ENCODE peak calls at places on chromosomes 3 and 15, in six cellular contexts. One of them, this sample, is unnamed.
A peak's percentile ranks its signal among the peaks of the same experiment; 100 is the strongest.

GRCh38 chr3:183764854-183765731 is 60.3 kb downstream of the MAP6D1 start:
- DNase-seq in astrocyte of the spinal cord: peak; percentile 75
- DNase-seq in IMR-90: peak; percentile 77
- DNase-seq in foreskin fibroblast: peak; percentile 42
- DNase-seq in tibial nerve: no peak
- DNase-seq in mucosa of descending colon: no peak
- DNase-seq in this sample: no peak

GRCh38 chr15:77034620-77035467 is 36.1 kb downstream of the TSPAN3 start:
- DNase-seq in astrocyte of the spinal cord: no peak
- DNase-seq in IMR-90: no peak
- DNase-seq in foreskin fibroblast: peak; percentile 39
- DNase-seq in tibial nerve: peak; percentile 11
- DNase-seq in mucosa of descending colon: peak; percentile 75
- DNase-seq in this sample: no peak

GRCh38 chr3:14336414-14337285 is 65.8 kb upstream of the SLC6A6 start:
- DNase-seq in astrocyte of the spinal cord: no peak
- DNase-seq in IMR-90: no peak
- DNase-seq in foreskin fibroblast: no peak
- DNase-seq in tibial nerve: no peak
- DNase-seq in mucosa of descending colon: peak; percentile 56
- DNase-seq in this sample: no peak

GRCh38 chr15:41730543-41730942 is 43.7 kb upstream of the MAPKBP1 start:
- DNase-seq in astrocyte of the spinal cord: no peak
- DNase-seq in IMR-90: no peak
- DNase-seq in foreskin fibroblast: no peak
- DNase-seq in tibial nerve: no peak
- DNase-seq in mucosa of descending colon: no peak
- DNase-seq in this sample: no peak

GRCh38 chr15:68817304-68818087 is 3.2 kb downstream of the ANP32A start:
- DNase-seq in astrocyte of the spinal cord: peak; percentile 60
- DNase-seq in IMR-90: peak; percentile 58
- DNase-seq in foreskin fibroblast: peak; percentile 84
- DNase-seq in tibial nerve: peak; percentile 38
- DNase-seq in mucosa of descending colon: peak; percentile 85
- DNase-seq in this sample: no peak

GRCh38 chr15:57019496-57020160 is 101.2 kb downstream of the TCF12 start:
- DNase-seq in astrocyte of the spinal cord: peak; percentile 15
- DNase-seq in IMR-90: no peak
- DNase-seq in foreskin fibroblast: peak; percentile 50
- DNase-seq in tibial nerve: no peak
- DNase-seq in mucosa of descending colon: no peak
- DNase-seq in this sample: no peak

GRCh38 chr15:84797212-84797611 is 19.9 kb upstream of the ALPK3 start:
- DNase-seq in astrocyte of the spinal cord: peak; percentile 86
- DNase-seq in IMR-90: peak; percentile 87
- DNase-seq in foreskin fibroblast: peak; percentile 81
- DNase-seq in tibial nerve: no peak
- DNase-seq in mucosa of descending colon: no peak
- DNase-seq in this sample: peak; percentile 72

GRCh38 chr15:35963316-35963715 is 417.4 kb upstream of the DPH6 start:
- DNase-seq in astrocyte of the spinal cord: no peak
- DNase-seq in IMR-90: no peak
- DNase-seq in foreskin fibroblast: no peak
- DNase-seq in tibial nerve: no peak
- DNase-seq in mucosa of descending colon: no peak
- DNase-seq in this sample: no peak

GRCh38 chr3:194142156-194142910 is 6.4 kb downstream of the HES1 start:
- DNase-seq in astrocyte of the spinal cord: no peak
- DNase-seq in IMR-90: no peak
- DNase-seq in foreskin fibroblast: no peak
- DNase-seq in tibial nerve: peak; percentile 26
- DNase-seq in mucosa of descending colon: no peak
- DNase-seq in this sample: no peak

GRCh38 chr3:116103868-116104530 is 341.3 kb downstream of the LSAMP start:
- DNase-seq in astrocyte of the spinal cord: no peak
- DNase-seq in IMR-90: no peak
- DNase-seq in foreskin fibroblast: peak; percentile 6
- DNase-seq in tibial nerve: no peak
- DNase-seq in mucosa of descending colon: no peak
- DNase-seq in this sample: no peak

GRCh38 chr3:66997560-66998074 is 490 bp upstream of the KBTBD8 start:
- DNase-seq in astrocyte of the spinal cord: no peak
- DNase-seq in IMR-90: peak; percentile 76
- DNase-seq in foreskin fibroblast: peak; percentile 79
- DNase-seq in tibial nerve: no peak
- DNase-seq in mucosa of descending colon: no peak
- DNase-seq in this sample: peak; percentile 23

DNA sequence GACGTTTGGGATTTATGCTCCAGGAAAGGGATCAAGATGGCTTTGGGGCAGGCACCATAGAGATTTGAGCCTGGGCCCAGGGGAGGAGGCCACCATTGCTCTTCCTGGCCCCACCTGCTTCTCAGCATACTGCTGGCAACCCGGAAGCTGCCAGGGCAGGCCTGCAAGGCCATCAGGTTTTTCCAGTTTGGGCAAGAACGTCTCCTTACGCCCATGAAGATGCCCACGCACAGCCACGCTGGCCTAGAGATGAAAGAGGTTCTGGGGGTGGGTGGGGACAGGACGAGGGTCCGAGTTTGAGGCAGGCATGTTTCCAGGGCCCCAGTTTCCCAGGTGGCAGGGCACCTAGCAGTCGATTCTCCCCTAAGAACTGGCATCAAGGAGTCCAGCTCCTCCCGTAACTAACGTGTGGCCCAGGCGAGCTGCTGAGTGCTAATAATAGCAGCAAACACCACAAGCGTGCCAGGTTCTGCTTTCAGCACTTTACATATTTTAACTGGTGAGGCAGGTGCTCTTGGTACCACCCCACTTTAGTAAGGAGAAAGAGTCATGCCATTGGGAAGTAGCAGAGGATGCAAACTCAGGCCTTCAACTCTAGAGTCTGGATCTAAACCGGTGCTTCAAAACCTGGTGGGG is 45.8 kb downstream of the ZNF710 start:
- DNase-seq in astrocyte of the spinal cord: no peak
- DNase-seq in IMR-90: no peak
- DNase-seq in foreskin fibroblast: no peak
- DNase-seq in tibial nerve: no peak
- DNase-seq in mucosa of descending colon: peak; percentile 80
- DNase-seq in this sample: no peak
- H3K4me3 ChIP-seq in astrocyte of the spinal cord: no peak overlapping the region
- H3K4me3 ChIP-seq in IMR-90: no peak overlapping the region
- H3K4me3 ChIP-seq in foreskin fibroblast: no peak overlapping the region
- H3K4me3 ChIP-seq in tibial nerve: no peak overlapping the region
- H3K4me3 ChIP-seq in mucosa of descending colon: no peak overlapping the region
- H3K4me3 ChIP-seq in this sample: no peak overlapping the region

DNA sequence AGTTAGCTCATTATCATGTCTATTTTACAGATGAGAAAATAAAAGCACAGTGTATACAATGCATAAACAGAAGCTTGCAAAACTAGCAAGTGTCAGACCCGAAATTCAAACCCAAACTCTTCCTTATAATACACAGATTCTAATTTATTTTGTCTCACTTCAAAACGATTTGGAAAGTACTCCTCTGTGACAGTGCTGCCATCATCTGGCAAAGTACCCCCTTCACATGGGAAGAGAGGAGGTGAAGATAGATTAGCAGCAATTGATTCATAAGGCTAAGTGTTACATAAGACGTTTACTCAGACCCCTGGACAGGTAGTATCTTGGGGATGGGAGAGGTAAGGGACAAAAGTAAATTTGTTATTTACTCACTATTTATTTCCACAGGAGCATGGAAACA is 744.0 kb upstream of the SGO1 start:
- DNase-seq in astrocyte of the spinal cord: peak; percentile 15
- DNase-seq in IMR-90: no peak
- DNase-seq in foreskin fibroblast: peak; percentile 54
- DNase-seq in tibial nerve: no peak
- DNase-seq in mucosa of descending colon: no peak
- DNase-seq in this sample: no peak
- TF ChIP-seq CTCF in astrocyte of the spinal cord: peak; percentile 39
- TF ChIP-seq CTCF in IMR-90: no peak
- TF ChIP-seq CTCF in foreskin fibroblast: peak; percentile 38
- TF ChIP-seq CTCF in tibial nerve: no peak
- TF ChIP-seq CTCF in mucosa of descending colon: no peak
- TF ChIP-seq CTCF in this sample: peak; percentile 19

GRCh38 chr15:75348563-75349350 is 1.9 kb downstream of the NEIL1 start:
- DNase-seq in astrocyte of the spinal cord: no peak
- DNase-seq in IMR-90: no peak
- DNase-seq in foreskin fibroblast: peak; percentile 41
- DNase-seq in tibial nerve: no peak
- DNase-seq in mucosa of descending colon: peak; percentile 55
- DNase-seq in this sample: no peak
- H3K4me3 ChIP-seq in astrocyte of the spinal cord: peak overlapping the region; percentile 70
- H3K4me3 ChIP-seq in IMR-90: peak overlapping the region; percentile 56
- H3K4me3 ChIP-seq in foreskin fibroblast: peak overlapping the region; percentile 68
- H3K4me3 ChIP-seq in tibial nerve: peak overlapping the region; percentile 89
- H3K4me3 ChIP-seq in mucosa of descending colon: peak overlapping the region; percentile 80
- H3K4me3 ChIP-seq in this sample: peak overlapping the region; percentile 63

GRCh38 chr15:45703670-45704328 is 69.0 kb downstream of the SQOR start:
- DNase-seq in astrocyte of the spinal cord: no peak
- DNase-seq in IMR-90: no peak
- DNase-seq in foreskin fibroblast: peak; percentile 59
- DNase-seq in tibial nerve: no peak
- DNase-seq in mucosa of descending colon: no peak
- DNase-seq in this sample: no peak
- TF ChIP-seq CTCF in astrocyte of the spinal cord: peak; percentile 14
- TF ChIP-seq CTCF in IMR-90: peak; percentile 7
- TF ChIP-seq CTCF in foreskin fibroblast: no peak
- TF ChIP-seq CTCF in tibial nerve: no peak
- TF ChIP-seq CTCF in mucosa of descending colon: no peak
- TF ChIP-seq CTCF in this sample: no peak

GRCh38 chr3:182509844-182510460 is 283.4 kb upstream of the ATP11B start:
- DNase-seq in astrocyte of the spinal cord: no peak
- DNase-seq in IMR-90: no peak
- DNase-seq in foreskin fibroblast: no peak
- DNase-seq in tibial nerve: no peak
- DNase-seq in mucosa of descending colon: no peak
- DNase-seq in this sample: no peak
- H3K4me3 ChIP-seq in astrocyte of the spinal cord: no peak overlapping the region
- H3K4me3 ChIP-seq in IMR-90: no peak overlapping the region
- H3K4me3 ChIP-seq in foreskin fibroblast: no peak overlapping the region
- H3K4me3 ChIP-seq in tibial nerve: no peak overlapping the region
- H3K4me3 ChIP-seq in mucosa of descending colon: no peak overlapping the region
- H3K4me3 ChIP-seq in this sample: no peak overlapping the region

This sample was measured in AG04449.